ENCODE peak calls at places on chromosomes 5 and 9, in five cellular contexts. One of them, this sample, is unnamed.

GRCh38 chr9:12930906-12931305 is 156.1 kb downstream of the LURAP1L start:
- DNase-seq in HCT116: no peak
- DNase-seq in testis: no peak
- DNase-seq in right atrium auricular region: no peak
- DNase-seq in GM12878: no peak
- DNase-seq in this sample: no peak

GRCh38 chr9:131856105-131856504 is 116.2 kb upstream of the RAPGEF1 start:
- DNase-seq in HCT116: no peak
- DNase-seq in testis: no peak
- DNase-seq in right atrium auricular region: no peak
- DNase-seq in GM12878: no peak
- DNase-seq in this sample: no peak

GRCh38 chr5:33734541-33734940 is 157.2 kb downstream of the ADAMTS12 start:
- DNase-seq in HCT116: no peak
- DNase-seq in testis: peak; percentile 37
- DNase-seq in right atrium auricular region: no peak
- DNase-seq in GM12878: no peak
- DNase-seq in this sample: no peak

GRCh38 chr9:130944510-130945058 is 5.5 kb upstream of the FIBCD1 start:
- DNase-seq in HCT116: no peak
- DNase-seq in testis: no peak
- DNase-seq in right atrium auricular region: no peak
- DNase-seq in GM12878: no peak
- DNase-seq in this sample: no peak

GRCh38 chr5:38515648-38516047 is 40.8 kb downstream of the LIFR start:
- DNase-seq in HCT116: peak; percentile 4
- DNase-seq in testis: peak; percentile 67
- DNase-seq in right atrium auricular region: no peak
- DNase-seq in GM12878: no peak
- DNase-seq in this sample: no peak

GRCh38 chr9:78871452-78872331 is 574.8 kb downstream of the PSAT1 start:
- DNase-seq in HCT116: peak; percentile 22
- DNase-seq in testis: no peak
- DNase-seq in right atrium auricular region: no peak
- DNase-seq in GM12878: no peak
- DNase-seq in this sample: no peak

GRCh38 chr5:32297181-32298055 is 15.3 kb downstream of the MTMR12 start:
- DNase-seq in HCT116: no peak
- DNase-seq in testis: no peak
- DNase-seq in right atrium auricular region: no peak
- DNase-seq in GM12878: no peak
- DNase-seq in this sample: peak; percentile 25

GRCh38 chr9:96491079-96491879 is 41.3 kb downstream of the HABP4 start:
- DNase-seq in HCT116: peak; percentile 35
- DNase-seq in testis: no peak
- DNase-seq in right atrium auricular region: no peak
- DNase-seq in GM12878: no peak
- DNase-seq in this sample: no peak

GRCh38 chr9:88748566-88749238 is 213.7 kb downstream of the NXNL2 start:
- DNase-seq in HCT116: no peak
- DNase-seq in testis: peak; percentile 36
- DNase-seq in right atrium auricular region: peak; percentile 84
- DNase-seq in GM12878: no peak
- DNase-seq in this sample: no peak

GRCh38 chr5:14465086-14465485 is 116.5 kb upstream of the OTULINL start:
- DNase-seq in HCT116: no peak
- DNase-seq in testis: no peak
- DNase-seq in right atrium auricular region: no peak
- DNase-seq in GM12878: no peak
- DNase-seq in this sample: no peak

GRCh38 chr5:95526871-95527270 is 27.9 kb downstream of the SKIC3 start:
- DNase-seq in HCT116: no peak
- DNase-seq in testis: no peak
- DNase-seq in right atrium auricular region: no peak
- DNase-seq in GM12878: no peak
- DNase-seq in this sample: no peak

GRCh38 chr5:107567901-107568671 is 102.7 kb downstream of the EFNA5 start:
- DNase-seq in HCT116: no peak
- DNase-seq in testis: no peak
- DNase-seq in right atrium auricular region: no peak
- DNase-seq in GM12878: peak; percentile 63
- DNase-seq in this sample: no peak

GRCh38 chr9:117412006-117412715 is 2.7 kb downstream of the ASTN2 start:
- DNase-seq in HCT116: no peak
- DNase-seq in testis: no peak
- DNase-seq in right atrium auricular region: no peak
- DNase-seq in GM12878: no peak
- DNase-seq in this sample: no peak

GRCh38 chr9:133761641-133762248 is 23.6 kb upstream of the SARDH start:
- DNase-seq in HCT116: no peak
- DNase-seq in testis: peak; percentile 12
- DNase-seq in right atrium auricular region: no peak
- DNase-seq in GM12878: no peak
- DNase-seq in this sample: no peak

GRCh38 chr5:29769474-29769873 is 1424.0 kb upstream of the CDH6 start:
- DNase-seq in HCT116: no peak
- DNase-seq in testis: no peak
- DNase-seq in right atrium auricular region: no peak
- DNase-seq in GM12878: no peak
- DNase-seq in this sample: no peak

GRCh38 chr9:110241491-110242321 is 14.6 kb downstream of the TXN start:
- DNase-seq in HCT116: no peak
- DNase-seq in testis: no peak
- DNase-seq in right atrium auricular region: no peak
- DNase-seq in GM12878: no peak
- DNase-seq in this sample: no peak

GRCh38 chr5:45695011-45695667 is 1.0 kb downstream of the HCN1 start:
- DNase-seq in HCT116: no peak
- DNase-seq in testis: peak; percentile 18
- DNase-seq in right atrium auricular region: no peak
- DNase-seq in GM12878: no peak
- DNase-seq in this sample: no peak

GRCh38 chr5:132748522-132749000 is 1.3 kb downstream of the CCNI2 start:
- DNase-seq in HCT116: no peak
- DNase-seq in testis: no peak
- DNase-seq in right atrium auricular region: no peak
- DNase-seq in GM12878: no peak
- DNase-seq in this sample: no peak

GRCh38 chr9:78666818-78667429 is 370.0 kb downstream of the PSAT1 start:
- DNase-seq in HCT116: no peak
- DNase-seq in testis: no peak
- DNase-seq in right atrium auricular region: no peak
- DNase-seq in GM12878: no peak
- DNase-seq in this sample: no peak

GRCh38 chr9:78280982-78281668 is 15.8 kb upstream of the PSAT1 start:
- DNase-seq in HCT116: no peak
- DNase-seq in testis: peak; percentile 77
- DNase-seq in right atrium auricular region: peak; percentile 75
- DNase-seq in GM12878: no peak
- DNase-seq in this sample: peak; percentile 14

GRCh38 chr9:137663584-137663983 is 44.8 kb downstream of the EHMT1 start:
- DNase-seq in HCT116: no peak
- DNase-seq in testis: no peak
- DNase-seq in right atrium auricular region: no peak
- DNase-seq in GM12878: no peak
- DNase-seq in this sample: no peak

GRCh38 chr9:132485454-132485853 is 75.4 kb downstream of the CFAP77 start:
- DNase-seq in HCT116: no peak
- DNase-seq in testis: no peak
- DNase-seq in right atrium auricular region: no peak
- DNase-seq in GM12878: no peak
- DNase-seq in this sample: no peak

GRCh38 chr9:108088916-108089315 is 599.3 kb upstream of the KLF4 start:
- DNase-seq in HCT116: no peak
- DNase-seq in testis: no peak
- DNase-seq in right atrium auricular region: no peak
- DNase-seq in GM12878: no peak
- DNase-seq in this sample: no peak

GRCh38 chr9:130421802-130422276 is 22.9 kb upstream of the ASS1 start:
- DNase-seq in HCT116: no peak
- DNase-seq in testis: no peak
- DNase-seq in right atrium auricular region: no peak
- DNase-seq in GM12878: no peak
- DNase-seq in this sample: no peak

GRCh38 chr5:11620172-11620571 is 284.1 kb downstream of the CTNND2 start:
- DNase-seq in HCT116: no peak
- DNase-seq in testis: no peak
- DNase-seq in right atrium auricular region: no peak
- DNase-seq in GM12878: no peak
- DNase-seq in this sample: no peak

GRCh38 chr9:37730256-37730655 is 23.3 kb upstream of the TRMT10B start:
- DNase-seq in HCT116: no peak
- DNase-seq in testis: no peak
- DNase-seq in right atrium auricular region: no peak
- DNase-seq in GM12878: no peak
- DNase-seq in this sample: no peak

GRCh38 chr5:137453476-137454080 is 45.5 kb downstream of the SPOCK1 start:
- DNase-seq in HCT116: peak; percentile 12
- DNase-seq in testis: no peak
- DNase-seq in right atrium auricular region: no peak
- DNase-seq in GM12878: no peak
- DNase-seq in this sample: no peak

GRCh38 chr5:113489299-113489698 is 1.0 kb upstream of the MCC start:
- DNase-seq in HCT116: peak; percentile 89
- DNase-seq in testis: no peak
- DNase-seq in right atrium auricular region: peak; percentile 68
- DNase-seq in GM12878: no peak
- DNase-seq in this sample: no peak

GRCh38 chr5:160379485-160379884 is 9.1 kb upstream of the C1QTNF2 start:
- DNase-seq in HCT116: no peak
- DNase-seq in testis: no peak
- DNase-seq in right atrium auricular region: no peak
- DNase-seq in GM12878: no peak
- DNase-seq in this sample: no peak

GRCh38 chr5:80319702-80320101 is at the start of gene SPZ1:
- DNase-seq in HCT116: no peak
- DNase-seq in testis: no peak
- DNase-seq in right atrium auricular region: no peak
- DNase-seq in GM12878: no peak
- DNase-seq in this sample: no peak

GRCh38 chr5:17257705-17258273 is 40.4 kb downstream of the BASP1 start:
- DNase-seq in HCT116: no peak
- DNase-seq in testis: no peak
- DNase-seq in right atrium auricular region: no peak
- DNase-seq in GM12878: peak; percentile 70
- DNase-seq in this sample: no peak

GRCh38 chr5:71589903-71590302 is 2.8 kb downstream of the MCCC2 start:
- DNase-seq in HCT116: no peak
- DNase-seq in testis: no peak
- DNase-seq in right atrium auricular region: no peak
- DNase-seq in GM12878: peak; percentile 36
- DNase-seq in this sample: no peak

DNA sequence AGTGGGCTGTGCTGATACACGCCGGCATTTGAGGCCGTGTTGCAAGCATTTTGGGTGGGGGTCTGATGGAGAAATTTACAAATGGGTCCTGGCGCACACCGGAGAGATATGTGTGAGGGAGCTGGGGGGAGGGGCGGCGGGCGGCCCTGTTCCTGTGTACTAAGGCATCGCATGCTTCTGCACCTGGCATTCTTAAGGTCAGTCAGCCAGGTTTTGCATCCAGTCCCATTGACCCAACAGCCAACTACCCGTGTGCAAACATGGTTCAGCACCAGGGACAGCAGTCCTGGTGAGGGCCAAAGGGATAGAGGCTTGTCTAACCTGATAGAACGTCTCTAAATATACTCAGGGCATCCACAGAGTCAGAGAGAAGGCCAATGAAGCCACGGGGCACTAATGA is 839 bp downstream of the GABRG2 start:
- DNase-seq in HCT116: no peak
- DNase-seq in testis: peak; percentile 64
- DNase-seq in right atrium auricular region: no peak
- DNase-seq in GM12878: no peak
- DNase-seq in this sample: no peak
- H3K4me3 ChIP-seq in HCT116: no peak overlapping the region
- H3K4me3 ChIP-seq in testis: no peak overlapping the region
- H3K4me3 ChIP-seq in right atrium auricular region: no peak overlapping the region
- H3K4me3 ChIP-seq in GM12878: no peak overlapping the region
- H3K4me3 ChIP-seq in this sample: no peak overlapping the region

GRCh38 chr5:41754857-41755256 is 115.4 kb downstream of the OXCT1 start:
- DNase-seq in HCT116: no peak
- DNase-seq in testis: no peak
- DNase-seq in right atrium auricular region: no peak
- DNase-seq in GM12878: no peak
- DNase-seq in this sample: no peak
- TF ChIP-seq CTCF in HCT116: no peak
- TF ChIP-seq CTCF in testis: no peak
- TF ChIP-seq CTCF in right atrium auricular region: no peak
- TF ChIP-seq CTCF in GM12878: peak; percentile 24
- TF ChIP-seq CTCF in this sample: peak; percentile 14

DNA sequence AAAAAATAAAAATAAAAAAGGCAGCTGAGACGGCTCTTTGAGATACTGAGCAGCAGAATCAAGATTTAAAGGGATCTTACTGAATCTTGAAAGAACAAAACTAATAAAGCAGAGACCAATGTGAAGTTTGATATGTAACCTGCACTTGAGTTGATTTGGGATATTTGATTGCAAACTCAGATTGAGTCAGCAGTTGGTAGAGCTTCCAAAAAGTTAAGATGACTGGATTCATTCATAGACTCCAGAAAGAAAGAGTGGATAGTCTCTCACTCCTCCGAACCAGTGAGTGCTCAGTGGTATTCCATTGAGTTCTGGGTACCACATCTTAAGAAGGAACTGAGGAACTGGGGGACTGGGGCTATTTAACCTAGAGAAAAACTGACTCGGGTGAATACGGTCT is 52.7 kb upstream of the TESK1 start:
- DNase-seq in HCT116: no peak
- DNase-seq in testis: no peak
- DNase-seq in right atrium auricular region: no peak
- DNase-seq in GM12878: no peak
- DNase-seq in this sample: no peak
- H3K36me3 ChIP-seq in HCT116: no peaks in the 10 kb centered on the region
- H3K36me3 ChIP-seq in testis: no peaks in the 10 kb centered on the region
- H3K36me3 ChIP-seq in right atrium auricular region: peaks cover 58% of the 10 kb centered on the region
- H3K36me3 ChIP-seq in GM12878: no peaks in the 10 kb centered on the region
- H3K36me3 ChIP-seq in this sample: no peaks in the 10 kb centered on the region

GRCh38 chr5:174532453-174533126 is 191.8 kb upstream of the MSX2 start:
- DNase-seq in HCT116: peak; percentile 91
- DNase-seq in testis: peak; percentile 87
- DNase-seq in right atrium auricular region: peak; percentile 87
- DNase-seq in GM12878: no peak
- DNase-seq in this sample: peak; percentile 77
- H3K4me3 ChIP-seq in HCT116: peak overlapping the region; percentile 40
- H3K4me3 ChIP-seq in testis: no peak overlapping the region
- H3K4me3 ChIP-seq in right atrium auricular region: no peak overlapping the region
- H3K4me3 ChIP-seq in GM12878: no peak overlapping the region
- H3K4me3 ChIP-seq in this sample: no peak overlapping the region

GRCh38 chr5:140073296-140073695 is 30.2 kb upstream of the NRG2 start:
- DNase-seq in HCT116: no peak
- DNase-seq in testis: no peak
- DNase-seq in right atrium auricular region: no peak
- DNase-seq in GM12878: no peak
- DNase-seq in this sample: no peak
- TF ChIP-seq CTCF in HCT116: peak; percentile 79
- TF ChIP-seq CTCF in testis: peak; percentile 65
- TF ChIP-seq CTCF in right atrium auricular region: peak; percentile 71
- TF ChIP-seq CTCF in GM12878: no peak
- TF ChIP-seq CTCF in this sample: peak; percentile 72

GRCh38 chr5:158935215-158935614 is 164.5 kb downstream of the EBF1 start:
- DNase-seq in HCT116: no peak
- DNase-seq in testis: no peak
- DNase-seq in right atrium auricular region: no peak
- DNase-seq in GM12878: no peak
- DNase-seq in this sample: no peak
- H3K36me3 ChIP-seq in HCT116: no peaks in the 10 kb centered on the region
- H3K36me3 ChIP-seq in testis: no peaks in the 10 kb centered on the region
- H3K36me3 ChIP-seq in right atrium auricular region: no peaks in the 10 kb centered on the region
- H3K36me3 ChIP-seq in GM12878: no peaks in the 10 kb centered on the region
- H3K36me3 ChIP-seq in this sample: no peaks in the 10 kb centered on the region

This sample was measured in transverse colon.